ENCODE peak calls at places on chromosome 21, in ten cellular contexts. One of them, this sample, is unnamed.

GRCh38 chr21:45016031-45016430 is 58.3 kb upstream of the ADARB1 start:
- DNase-seq in HEK293T: no peak
- DNase-seq in germinal center: no peak
- DNase-seq in COR-L47: no peak
- DNase-seq in M059J: no peak
- DNase-seq in body of pancreas: no peak
- DNase-seq in SJSA1: no peak
- DNase-seq in amniotic stem cell: no peak
- DNase-seq in NCI-H345: no peak
- DNase-seq in stimulated activated CD4-positive, alpha-beta T cell treated with anti-CD3 and anti-CD28 coated beads, Interleukin-12 subunit alpha, Interleukin-12 subunit beta, amount 100 ng/mL, for 48 hours: no peak
- DNase-seq in this sample: no peak

GRCh38 chr21:37974081-37974480 is 57.8 kb upstream of the KCNJ6 start:
- DNase-seq in HEK293T: no peak
- DNase-seq in germinal center: no peak
- DNase-seq in COR-L47: no peak
- DNase-seq in M059J: peak
- DNase-seq in body of pancreas: no peak
- DNase-seq in SJSA1: peak
- DNase-seq in amniotic stem cell: no peak
- DNase-seq in NCI-H345: no peak
- DNase-seq in stimulated activated CD4-positive, alpha-beta T cell treated with anti-CD3 and anti-CD28 coated beads, Interleukin-12 subunit alpha, Interleukin-12 subunit beta, amount 100 ng/mL, for 48 hours: no peak
- DNase-seq in this sample: no peak

GRCh38 chr21:31780944-31781343 is 49.0 kb upstream of the SCAF4 start:
- DNase-seq in HEK293T: no peak
- DNase-seq in germinal center: peak
- DNase-seq in COR-L47: peak
- DNase-seq in M059J: no peak
- DNase-seq in body of pancreas: no peak
- DNase-seq in SJSA1: no peak
- DNase-seq in amniotic stem cell: no peak
- DNase-seq in NCI-H345: peak
- DNase-seq in stimulated activated CD4-positive, alpha-beta T cell treated with anti-CD3 and anti-CD28 coated beads, Interleukin-12 subunit alpha, Interleukin-12 subunit beta, amount 100 ng/mL, for 48 hours: no peak
- DNase-seq in this sample: no peak

GRCh38 chr21:26332873-26333272 is 162.3 kb upstream of the APP start:
- DNase-seq in HEK293T: no peak
- DNase-seq in germinal center: no peak
- DNase-seq in COR-L47: no peak
- DNase-seq in M059J: no peak
- DNase-seq in body of pancreas: no peak
- DNase-seq in SJSA1: no peak
- DNase-seq in amniotic stem cell: no peak
- DNase-seq in NCI-H345: no peak
- DNase-seq in stimulated activated CD4-positive, alpha-beta T cell treated with anti-CD3 and anti-CD28 coated beads, Interleukin-12 subunit alpha, Interleukin-12 subunit beta, amount 100 ng/mL, for 48 hours: no peak
- DNase-seq in this sample: no peak

GRCh38 chr21:41610042-41610839 is 102.3 kb upstream of the TMPRSS2 start:
- DNase-seq in HEK293T: peak
- DNase-seq in germinal center: peak
- DNase-seq in COR-L47: peak
- DNase-seq in M059J: peak
- DNase-seq in body of pancreas: peak
- DNase-seq in SJSA1: peak
- DNase-seq in amniotic stem cell: no peak
- DNase-seq in NCI-H345: peak
- DNase-seq in stimulated activated CD4-positive, alpha-beta T cell treated with anti-CD3 and anti-CD28 coated beads, Interleukin-12 subunit alpha, Interleukin-12 subunit beta, amount 100 ng/mL, for 48 hours: no peak
- DNase-seq in this sample: peak

GRCh38 chr21:35635994-35636393 is 424.3 kb downstream of the SETD4 start:
- DNase-seq in HEK293T: no peak
- DNase-seq in germinal center: no peak
- DNase-seq in COR-L47: no peak
- DNase-seq in M059J: no peak
- DNase-seq in body of pancreas: no peak
- DNase-seq in SJSA1: no peak
- DNase-seq in amniotic stem cell: no peak
- DNase-seq in NCI-H345: no peak
- DNase-seq in stimulated activated CD4-positive, alpha-beta T cell treated with anti-CD3 and anti-CD28 coated beads, Interleukin-12 subunit alpha, Interleukin-12 subunit beta, amount 100 ng/mL, for 48 hours: no peak
- DNase-seq in this sample: no peak

GRCh38 chr21:33268736-33269441 is 2.7 kb downstream of the IL10RB start:
- DNase-seq in HEK293T: no peak
- DNase-seq in germinal center: peak
- DNase-seq in COR-L47: peak
- DNase-seq in M059J: no peak
- DNase-seq in body of pancreas: peak
- DNase-seq in SJSA1: no peak
- DNase-seq in amniotic stem cell: no peak
- DNase-seq in NCI-H345: peak
- DNase-seq in stimulated activated CD4-positive, alpha-beta T cell treated with anti-CD3 and anti-CD28 coated beads, Interleukin-12 subunit alpha, Interleukin-12 subunit beta, amount 100 ng/mL, for 48 hours: no peak
- DNase-seq in this sample: no peak

GRCh38 chr21:44706026-44706705 is 5.2 kb downstream of the TSPEAR start:
- DNase-seq in HEK293T: no peak
- DNase-seq in germinal center: no peak
- DNase-seq in COR-L47: no peak
- DNase-seq in M059J: no peak
- DNase-seq in body of pancreas: no peak
- DNase-seq in SJSA1: no peak
- DNase-seq in amniotic stem cell: no peak
- DNase-seq in NCI-H345: no peak
- DNase-seq in stimulated activated CD4-positive, alpha-beta T cell treated with anti-CD3 and anti-CD28 coated beads, Interleukin-12 subunit alpha, Interleukin-12 subunit beta, amount 100 ng/mL, for 48 hours: no peak
- DNase-seq in this sample: no peak

GRCh38 chr21:41398831-41399230 is 27.2 kb upstream of the MX1 start:
- DNase-seq in HEK293T: no peak
- DNase-seq in germinal center: no peak
- DNase-seq in COR-L47: no peak
- DNase-seq in M059J: no peak
- DNase-seq in body of pancreas: no peak
- DNase-seq in SJSA1: no peak
- DNase-seq in amniotic stem cell: no peak
- DNase-seq in NCI-H345: no peak
- DNase-seq in stimulated activated CD4-positive, alpha-beta T cell treated with anti-CD3 and anti-CD28 coated beads, Interleukin-12 subunit alpha, Interleukin-12 subunit beta, amount 100 ng/mL, for 48 hours: no peak
- DNase-seq in this sample: no peak

GRCh38 chr21:35051287-35051818 is 2.3 kb upstream of the RUNX1 start:
- DNase-seq in HEK293T: peak
- DNase-seq in germinal center: peak
- DNase-seq in COR-L47: no peak
- DNase-seq in M059J: peak
- DNase-seq in body of pancreas: peak
- DNase-seq in SJSA1: peak
- DNase-seq in amniotic stem cell: no peak
- DNase-seq in NCI-H345: no peak
- DNase-seq in stimulated activated CD4-positive, alpha-beta T cell treated with anti-CD3 and anti-CD28 coated beads, Interleukin-12 subunit alpha, Interleukin-12 subunit beta, amount 100 ng/mL, for 48 hours: peak
- DNase-seq in this sample: peak

GRCh38 chr21:35840197-35840799 is 220.0 kb downstream of the SETD4 start:
- DNase-seq in HEK293T: peak
- DNase-seq in germinal center: peak
- DNase-seq in COR-L47: peak
- DNase-seq in M059J: peak
- DNase-seq in body of pancreas: peak
- DNase-seq in SJSA1: peak
- DNase-seq in amniotic stem cell: peak
- DNase-seq in NCI-H345: peak
- DNase-seq in stimulated activated CD4-positive, alpha-beta T cell treated with anti-CD3 and anti-CD28 coated beads, Interleukin-12 subunit alpha, Interleukin-12 subunit beta, amount 100 ng/mL, for 48 hours: peak
- DNase-seq in this sample: peak

GRCh38 chr21:44421901-44422840 is 33.1 kb upstream of the LRRC3 start:
- DNase-seq in HEK293T: no peak
- DNase-seq in germinal center: no peak
- DNase-seq in COR-L47: no peak
- DNase-seq in M059J: no peak
- DNase-seq in body of pancreas: no peak
- DNase-seq in SJSA1: no peak
- DNase-seq in amniotic stem cell: no peak
- DNase-seq in NCI-H345: no peak
- DNase-seq in stimulated activated CD4-positive, alpha-beta T cell treated with anti-CD3 and anti-CD28 coated beads, Interleukin-12 subunit alpha, Interleukin-12 subunit beta, amount 100 ng/mL, for 48 hours: no peak
- DNase-seq in this sample: no peak

GRCh38 chr21:46443910-46444309 is 14.8 kb upstream of the DIP2A start:
- DNase-seq in HEK293T: no peak
- DNase-seq in germinal center: no peak
- DNase-seq in COR-L47: no peak
- DNase-seq in M059J: no peak
- DNase-seq in body of pancreas: no peak
- DNase-seq in SJSA1: no peak
- DNase-seq in amniotic stem cell: no peak
- DNase-seq in NCI-H345: no peak
- DNase-seq in stimulated activated CD4-positive, alpha-beta T cell treated with anti-CD3 and anti-CD28 coated beads, Interleukin-12 subunit alpha, Interleukin-12 subunit beta, amount 100 ng/mL, for 48 hours: no peak
- DNase-seq in this sample: no peak

GRCh38 chr21:34885636-34886553 is 163.2 kb downstream of the RUNX1 start:
- DNase-seq in HEK293T: no peak
- DNase-seq in germinal center: no peak
- DNase-seq in COR-L47: no peak
- DNase-seq in M059J: peak
- DNase-seq in body of pancreas: no peak
- DNase-seq in SJSA1: peak
- DNase-seq in amniotic stem cell: no peak
- DNase-seq in NCI-H345: no peak
- DNase-seq in stimulated activated CD4-positive, alpha-beta T cell treated with anti-CD3 and anti-CD28 coated beads, Interleukin-12 subunit alpha, Interleukin-12 subunit beta, amount 100 ng/mL, for 48 hours: no peak
- DNase-seq in this sample: no peak